ENCODE peak calls at places on chromosomes 2 and 18, in eight cellular contexts. C is stomach, U is right cardiac atrium, W is neuronal stem cell, E is left ventricle myocardium inferior, M is small intestine, H is dorsolateral prefrontal cortex, N is fibroblast of lung. S is an unnamed sample.

GRCh38 chr2:190864375-190864774 is 16.2 kb upstream of the GLS start:
- DNase-seq in C (no peak), U (no peak), W (no peak), E (no peak), M (no peak), H (no peak), N (peak), S (no peak)

GRCh38 chr2:213089438-213089837 is 62.0 kb downstream of the IKZF2 start:
- DNase-seq in C (no peak), U (no peak), W (no peak), E (no peak), M (no peak), H (no peak), N (no peak), S (no peak)

GRCh38 chr2:96809216-96809882 is 6.7 kb upstream of the CNNM3 start:
- DNase-seq in C (no peak), U (no peak), W (no peak), E (no peak), M (no peak), H (no peak), N (no peak), S (no peak)

GRCh38 chr2:5798083-5798482 is 105.9 kb downstream of the SOX11 start:
- DNase-seq in C (no peak), U (no peak), W (no peak), E (no peak), M (no peak), H (no peak), N (peak), S (no peak)

GRCh38 chr2:241412144-241412543 is 56.1 kb downstream of the FARP2 start:
- DNase-seq in C (no peak), U (no peak), W (no peak), E (no peak), M (no peak), H (no peak), N (peak), S (peak)

GRCh38 chr18:21110667-21111350 is 804 bp downstream of the ROCK1 start:
- DNase-seq in C (peak), U (peak), W (peak), E (peak), M (peak), H (no peak), N (peak), S (peak)

GRCh38 chr2:172639823-172640222 is 83.9 kb downstream of the PDK1 start:
- DNase-seq in C (no peak), U (no peak), W (no peak), E (no peak), M (no peak), H (no peak), N (peak), S (peak)

GRCh38 chr2:6412533-6413085 is 453.1 kb downstream of the CMPK2 start:
- DNase-seq in C (no peak), U (no peak), W (no peak), E (no peak), M (no peak), H (no peak), N (peak), S (no peak)

GRCh38 chr2:109141727-109142283 is 12.8 kb downstream of the SH3RF3 start:
- DNase-seq in C (no peak), U (no peak), W (no peak), E (no peak), M (no peak), H (no peak), N (no peak), S (no peak)

GRCh38 chr2:204898928-204899640 is 353.8 kb downstream of the PARD3B start:
- DNase-seq in C (no peak), U (no peak), W (no peak), E (no peak), M (no peak), H (no peak), N (peak), S (no peak)

GRCh38 chr2:219289195-219289536 is 10.0 kb downstream of the DNAJB2 start:
- DNase-seq in C (no peak), U (peak), W (no peak), E (no peak), M (no peak), H (no peak), N (no peak), S (no peak)

GRCh38 chr18:63342206-63342605 is 22.6 kb upstream of the BCL2 start:
- DNase-seq in C (no peak), U (peak), W (no peak), E (no peak), M (no peak), H (peak), N (peak), S (no peak)

GRCh38 chr2:20027260-20027677 is 14.8 kb upstream of the MATN3 start:
- DNase-seq in C (no peak), U (no peak), W (no peak), E (no peak), M (peak), H (no peak), N (no peak), S (no peak)

GRCh38 chr2:174338626-174339570 is 4.1 kb downstream of the SP9 start:
- DNase-seq in C (no peak), U (no peak), W (peak), E (no peak), M (no peak), H (no peak), N (no peak), S (no peak)

GRCh38 chr2:207149253-207150213 is 16.2 kb downstream of the KLF7 start:
- DNase-seq in C (no peak), U (peak), W (no peak), E (peak), M (no peak), H (no peak), N (no peak), S (no peak)

GRCh38 chr18:58043452-58044369 is at the start of gene NEDD4L:
- DNase-seq in C (peak), U (peak), W (peak), E (peak), M (peak), H (peak), N (peak), S (peak)

GRCh38 chr2:38959938-38960608 is 70.4 kb downstream of the ARHGEF33 start:
- DNase-seq in C (peak), U (peak), W (peak), E (peak), M (peak), H (peak), N (peak), S (peak)

GRCh38 chr2:8625399-8626283 is 56.2 kb upstream of the ID2 start:
- DNase-seq in C (no peak), U (peak), W (no peak), E (no peak), M (peak), H (no peak), N (no peak), S (no peak)

GRCh38 chr2:80304522-80304878 is at the start of gene LRRTM1:
- DNase-seq in C (no peak), U (peak), W (no peak), E (no peak), M (no peak), H (peak), N (peak), S (no peak)

GRCh38 chr18:55054591-55054990 is 95.3 kb upstream of the CCDC68 start:
- DNase-seq in C (no peak), U (no peak), W (no peak), E (no peak), M (no peak), H (peak), N (peak), S (no peak)

GRCh38 chr2:108889907-108890306 is 99.1 kb downstream of the EDAR start:
- DNase-seq in C (no peak), U (no peak), W (no peak), E (no peak), M (no peak), H (no peak), N (no peak), S (no peak)

DNA sequence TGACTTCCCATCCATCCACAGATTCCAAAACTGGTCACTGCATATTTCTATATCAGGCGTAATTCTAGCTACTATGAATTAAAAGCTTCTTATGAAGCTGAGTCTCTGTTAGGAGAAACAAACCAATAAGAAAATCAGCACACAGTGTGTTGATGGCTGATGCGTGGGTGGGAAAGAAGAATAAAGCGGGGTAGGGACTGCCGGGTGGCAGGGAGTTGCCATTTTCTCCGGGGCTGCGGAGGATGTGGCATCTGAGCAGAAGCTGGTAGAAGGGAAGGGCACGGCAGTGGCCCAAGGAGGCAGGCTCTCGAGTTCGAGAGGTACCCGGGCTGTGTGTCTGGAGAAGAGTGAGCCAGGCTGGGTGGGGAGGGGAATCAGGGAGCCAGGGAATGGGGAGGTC is 48.6 kb upstream of the CHMP1B start:
- DNase-seq in C (no peak), U (no peak), W (no peak), E (no peak), M (no peak), H (no peak), N (no peak), S (no peak)
- H3K27ac ChIP-seq in C (no peak), U (no peak), W (no peak), E (no peak), M (no peak), H (no peak), N (no peak), S (no peak)

GRCh38 chr2:36405183-36405582 is 49.6 kb downstream of the CRIM1 start:
- DNase-seq in C (no peak), U (no peak), W (no peak), E (no peak), M (no peak), H (no peak), N (no peak), S (no peak)

GRCh38 chr2:36407403-36407802 is 51.8 kb downstream of the CRIM1 start:
- DNase-seq in C (no peak), U (no peak), W (no peak), E (no peak), M (no peak), H (no peak), N (no peak), S (no peak)

GRCh38 chr2:36408198-36408703 is 52.7 kb downstream of the CRIM1 start:
- DNase-seq in C (no peak), U (peak), W (peak), E (peak), M (no peak), H (no peak), N (peak), S (no peak)

GRCh38 chr2:36404754-36405153 is 49.2 kb downstream of the CRIM1 start:
- DNase-seq in C (no peak), U (no peak), W (no peak), E (no peak), M (no peak), H (no peak), N (no peak), S (no peak)

GRCh38 chr2:36406296-36406695 is 50.7 kb downstream of the CRIM1 start:
- DNase-seq in C (no peak), U (no peak), W (no peak), E (no peak), M (no peak), H (no peak), N (no peak), S (no peak)
- H3K27ac ChIP-seq in C (peak), U (no peak), W (no peak), E (peak), M (no peak), H (no peak), N (no peak), S (no peak)

DNA sequence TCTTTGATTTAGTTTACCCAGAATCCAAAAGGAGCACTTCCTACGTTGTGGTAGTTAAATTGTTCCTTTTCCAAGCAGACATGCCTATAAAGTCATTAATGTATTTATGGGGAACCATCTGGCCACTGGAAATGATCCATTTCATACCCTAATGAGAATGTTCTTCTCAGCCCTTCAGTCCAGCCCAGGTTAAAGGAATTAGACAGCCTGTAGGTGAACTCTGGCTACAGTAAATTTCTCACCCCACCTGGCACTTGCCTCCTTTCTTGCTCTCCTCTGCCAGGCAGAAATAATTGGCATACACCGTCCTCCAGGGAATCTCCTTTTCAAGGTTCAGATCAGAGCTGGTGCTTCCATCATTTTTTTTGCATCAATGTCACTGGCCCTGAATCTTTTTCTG is 121.1 kb downstream of the SETBP1 start:
- DNase-seq in C (no peak), U (no peak), W (no peak), E (no peak), M (no peak), H (no peak), N (no peak), S (no peak)
- H3K27ac ChIP-seq in C (peak), U (no peak), W (no peak), E (peak), M (no peak), H (peak), N (no peak), S (no peak)

DNA sequence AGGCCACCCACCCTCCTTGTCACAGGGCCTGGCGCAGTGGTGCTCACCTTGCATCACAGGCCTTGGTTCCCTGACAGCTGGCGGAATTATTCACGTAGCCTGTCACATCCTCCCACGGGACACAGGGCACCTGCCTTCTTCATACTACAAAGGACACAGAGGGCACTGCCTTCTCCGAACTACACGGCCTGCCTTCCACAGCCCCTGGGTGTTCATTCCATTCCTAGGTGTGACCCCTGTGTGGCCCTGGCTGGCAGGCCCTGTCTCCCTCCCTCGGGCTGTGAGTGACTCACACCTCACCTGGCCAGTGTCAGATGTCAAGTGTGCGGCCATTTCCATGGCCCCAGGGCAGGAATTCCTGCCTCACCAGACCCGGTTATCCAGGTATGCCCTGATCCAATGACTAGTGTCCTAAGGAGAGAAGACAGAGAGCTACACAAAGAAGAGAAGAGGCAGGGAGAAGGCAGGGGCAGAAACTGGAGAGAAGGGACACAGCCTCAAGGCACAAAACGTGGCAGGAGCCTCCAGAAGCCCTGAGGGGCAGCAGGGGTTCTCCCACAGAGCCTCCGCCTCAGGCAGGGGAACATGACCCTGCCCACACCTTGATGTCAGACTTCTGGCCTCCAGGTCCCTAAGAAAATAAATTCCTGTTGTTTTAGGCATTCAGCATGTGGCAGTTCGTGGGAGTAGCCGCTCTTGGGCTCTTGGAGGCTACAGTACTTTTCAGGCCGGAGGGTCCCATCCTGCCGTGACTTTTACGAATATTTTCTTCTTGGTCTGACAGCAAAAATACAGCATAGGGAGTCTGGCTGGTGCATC is 43.4 kb downstream of the MBP start:
- DNase-seq in C (peak), U (no peak), W (no peak), E (no peak), M (no peak), H (no peak), N (no peak), S (peak)
- H3K27ac ChIP-seq in C (peak), U (no peak), W (no peak), E (peak), M (no peak), H (no peak), N (no peak), S (peak)

GRCh38 chr2:74890711-74891110 is 56.8 kb downstream of the HK2 start:
- DNase-seq in C (no peak), U (no peak), W (no peak), E (no peak), M (no peak), H (no peak), N (no peak), S (no peak)

GRCh38 chr2:74894261-74895030 is 60.5 kb downstream of the HK2 start:
- DNase-seq in C (no peak), U (no peak), W (no peak), E (no peak), M (no peak), H (no peak), N (peak), S (no peak)

GRCh38 chr2:74891136-74891764 is 57.3 kb downstream of the HK2 start:
- DNase-seq in C (no peak), U (no peak), W (no peak), E (no peak), M (no peak), H (no peak), N (no peak), S (no peak)

GRCh38 chr2:74893332-74893731 is 59.4 kb downstream of the HK2 start:
- DNase-seq in C (no peak), U (no peak), W (no peak), E (no peak), M (no peak), H (no peak), N (peak), S (peak)

DNA sequence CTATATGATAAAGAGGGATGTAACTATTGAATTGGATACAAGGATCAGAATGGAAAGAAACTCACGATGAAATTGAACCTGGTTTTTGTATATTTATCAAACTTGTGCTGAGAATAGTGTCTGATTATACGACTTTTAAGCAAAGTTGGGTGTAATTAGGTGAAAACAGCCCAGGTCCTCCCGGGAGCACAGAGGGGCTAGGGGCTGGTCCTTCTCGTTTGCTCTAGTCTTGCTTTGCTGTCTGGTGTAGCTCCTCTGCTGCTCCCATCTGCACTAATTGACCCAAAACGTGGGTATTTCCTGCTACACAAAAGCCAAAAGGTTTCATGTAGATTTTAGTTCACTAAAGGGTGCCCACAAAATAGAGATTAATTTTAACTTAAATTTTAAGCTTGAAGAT is 58.7 kb downstream of the HK2 start:
- DNase-seq in C (no peak), U (no peak), W (no peak), E (no peak), M (no peak), H (no peak), N (no peak), S (no peak)
- H3K27ac ChIP-seq in C (no peak), U (no peak), W (no peak), E (no peak), M (no peak), H (no peak), N (peak), S (peak)